ENCODE peak calls at places on chromosomes 1 and 21, in six cellular contexts. S, H, Q, B, N and L are unnamed samples.

GRCh38 chr1:60540176-60540575 is 466.6 kb upstream of the C1orf87 start:
- DNase-seq in Q (no peak), H (no peak), N (no peak), B (no peak), S (no peak), L (no peak)

GRCh38 chr1:26290416-26291261 is 10.8 kb downstream of the SH3BGRL3 start:
- DNase-seq in H (no peak), B (no peak), Q (no peak), N (no peak), S (no peak), L (no peak)

GRCh38 chr1:209805875-209806760 is at the start of gene IRF6:
- DNase-seq in S (peak), H (peak), B (no peak), Q (peak), N (peak), L (peak)

GRCh38 chr1:113507552-113508214 is 117.4 kb downstream of the MAGI3 start:
- DNase-seq in Q (no peak), S (no peak), H (no peak), B (no peak), N (no peak), L (no peak)

GRCh38 chr1:154463512-154463990 is 38.5 kb upstream of the TDRD10 start:
- DNase-seq in Q (peak), S (no peak), H (peak), B (no peak), N (peak), L (peak)

GRCh38 chr1:61083014-61083798 is 845 bp downstream of the NFIA start:
- DNase-seq in N (peak), S (peak), H (no peak), Q (no peak), B (no peak), L (peak)

GRCh38 chr1:18913065-18913502 is 10.7 kb upstream of the ALDH4A1 start:
- DNase-seq in H (peak), Q (peak), S (peak), N (peak), B (peak), L (peak)

GRCh38 chr21:26043891-26044290 is 126.7 kb downstream of the APP start:
- DNase-seq in N (no peak), S (no peak), Q (no peak), B (no peak), H (no peak), L (no peak)

GRCh38 chr1:169809370-169810095 is 14.8 kb upstream of the METTL18 start:
- DNase-seq in B (peak), N (no peak), H (no peak), Q (peak), S (peak), L (no peak)

GRCh38 chr1:36691374-36691773 is 208.7 kb upstream of the CSF3R start:
- DNase-seq in Q (no peak), S (no peak), B (no peak), H (no peak), N (no peak), L (no peak)

GRCh38 chr21:46052703-46053651 is 44.9 kb upstream of the COL6A2 start:
- DNase-seq in S (no peak), Q (peak), B (no peak), N (no peak), H (no peak), L (no peak)

GRCh38 chr1:36580524-36580923 is 97.8 kb upstream of the CSF3R start:
- DNase-seq in Q (no peak), H (no peak), S (no peak), B (no peak), N (no peak), L (no peak)

GRCh38 chr21:45001134-45002095 is 61.6 kb downstream of the SLX9 start:
- DNase-seq in S (peak), Q (peak), N (no peak), B (no peak), H (no peak), L (no peak)

GRCh38 chr1:244186372-244186771 is 135.3 kb downstream of the ZBTB18 start:
- DNase-seq in Q (no peak), S (peak), N (no peak), B (no peak), H (no peak), L (no peak)

GRCh38 chr1:45952072-45952471 is 148.7 kb downstream of the MAST2 start:
- DNase-seq in B (no peak), Q (no peak), H (no peak), S (no peak), N (no peak), L (no peak)

GRCh38 chr1:207156095-207156494 is 52.1 kb downstream of the C4BPA start:
- DNase-seq in S (no peak), Q (no peak), H (no peak), N (no peak), B (no peak), L (no peak)

GRCh38 chr1:185739967-185740366 is 5.8 kb downstream of the HMCN1 start:
- DNase-seq in Q (no peak), H (peak), B (no peak), S (no peak), N (no peak), L (no peak)

GRCh38 chr1:192713921-192714320 is 78.0 kb downstream of the RGS13 start:
- DNase-seq in H (no peak), Q (peak), N (no peak), S (no peak), B (no peak), L (no peak)

GRCh38 chr1:243325305-243325890 is 69.6 kb downstream of the SDCCAG8 start:
- DNase-seq in N (no peak), H (no peak), S (peak), B (peak), Q (peak), L (no peak)

GRCh38 chr1:240210026-240210425 is 118.3 kb downstream of the FMN2 start:
- DNase-seq in Q (no peak), H (no peak), N (no peak), S (no peak), B (no peak), L (no peak)

GRCh38 chr1:248841702-248842395 is 3.8 kb downstream of the ZNF672 start:
- DNase-seq in N (peak), B (peak), Q (peak), H (no peak), S (no peak), L (no peak)

GRCh38 chr1:155569988-155570592 is 7.5 kb upstream of the ASH1L start:
- DNase-seq in Q (peak), H (no peak), N (no peak), S (no peak), B (no peak), L (no peak)

GRCh38 chr1:38858833-38859560 is 575 bp downstream of the RRAGC start:
- DNase-seq in B (no peak), H (peak), N (peak), S (peak), Q (peak), L (peak)

GRCh38 chr1:62782197-62782886 is 1.6 kb upstream of the ATG4C start:
- DNase-seq in B (no peak), S (no peak), Q (peak), N (no peak), H (no peak), L (no peak)

GRCh38 chr1:243713470-243714186 is 136.4 kb downstream of the AKT3 start:
- DNase-seq in H (no peak), N (no peak), S (no peak), B (peak), Q (peak), L (no peak)

GRCh38 chr1:27108588-27108987 is 46.3 kb downstream of the SLC9A1 start:
- DNase-seq in H (no peak), B (no peak), N (no peak), S (no peak), Q (no peak), L (no peak)

GRCh38 chr1:218878369-218878768 is 295.3 kb upstream of the LYPLAL1 start:
- DNase-seq in N (no peak), S (no peak), B (peak), Q (peak), H (no peak), L (no peak)

GRCh38 chr1:214518387-214518786 is 33.0 kb downstream of the PTPN14 start:
- DNase-seq in H (no peak), S (no peak), B (no peak), Q (peak), N (no peak), L (no peak)

GRCh38 chr1:116154536-116154935 is 43.3 kb downstream of the MAB21L3 start:
- DNase-seq in H (no peak), S (no peak), B (no peak), N (no peak), Q (no peak), L (no peak)

GRCh38 chr1:198934901-198935301 is 296.1 kb downstream of the PTPRC start:
- DNase-seq in S (no peak), Q (no peak), N (peak), H (peak), B (no peak), L (peak)

GRCh38 chr1:183783896-183784637 is 20.9 kb upstream of the RGL1 start:
- DNase-seq in N (no peak), H (no peak), B (no peak), S (peak), Q (peak), L (no peak)